ENCODE peak calls at places on chromosomes 4 and X, in eight cellular contexts. P is amniotic epithelial cell; A is hypothalamus; Q is NCI-H1092 treated with DMSO at 0.1 percent for 48 hours; U is neuronal stem cell; S is COR-L47; C is HT-29; G is stimulated activated CD8-positive, alpha-beta memory T cell treated with anti-CD3 and anti-CD28 coated beads, Interleukin-7, amount 100 ng/mL, for 4 hours. F is an unnamed sample.

GRCh38 chrX:96480081-96480480 is 204.6 kb upstream of the DIAPH2 start:
- DNase-seq in S (no peak), U (no peak), G (no peak), C (no peak), A (no peak), P (peak), Q (no peak), F (no peak)

GRCh38 chrX:119573840-119574393 is 446 bp upstream of the UBE2A start:
- DNase-seq in G (no peak), U (no peak), A (no peak), P (peak), S (no peak), Q (no peak), C (peak), F (no peak)

GRCh38 chrX:63426519-63426918 is 75.4 kb upstream of the SPIN4 start:
- DNase-seq in Q (no peak), S (no peak), P (no peak), C (no peak), U (no peak), A (no peak), G (no peak), F (no peak)

GRCh38 chr4:185534850-185535761 is at the start of gene PDLIM3:
- DNase-seq in A (peak), S (peak), G (no peak), P (no peak), C (no peak), U (peak), Q (peak), F (peak)

GRCh38 chr4:99395595-99396364 is 39.4 kb downstream of the ADH7 start:
- DNase-seq in S (no peak), Q (no peak), P (peak), G (no peak), A (no peak), U (no peak), C (no peak), F (no peak)

GRCh38 chrX:15471016-15471415 is 22.1 kb downstream of the PIR start:
- DNase-seq in P (peak), Q (peak), C (peak), S (peak), A (peak), U (no peak), G (peak), F (no peak)

GRCh38 chr4:141066690-141067089 is 66.6 kb downstream of the RNF150 start:
- DNase-seq in U (no peak), S (no peak), G (no peak), P (no peak), A (no peak), C (no peak), Q (no peak), F (no peak)

GRCh38 chrX:30904186-30904585 is 15.1 kb upstream of the TAB3 start:
- DNase-seq in A (no peak), U (no peak), P (no peak), C (no peak), S (no peak), Q (no peak), G (no peak), F (no peak)

GRCh38 chrX:103733017-103733416 is 22.3 kb downstream of the TMEM31 start:
- DNase-seq in U (no peak), P (no peak), G (no peak), Q (no peak), A (no peak), S (no peak), C (no peak), F (no peak)

GRCh38 chrX:139738581-139738980 is 30.6 kb upstream of the MCF2 start:
- DNase-seq in S (no peak), Q (no peak), A (no peak), C (no peak), P (no peak), U (no peak), G (no peak), F (peak)

GRCh38 chrX:42695800-42696358 is 82.1 kb downstream of the PPP1R2C start:
- DNase-seq in P (no peak), G (no peak), U (no peak), A (no peak), Q (no peak), S (no peak), C (no peak), F (no peak)

GRCh38 chrX:7372843-7373525 is 225.0 kb upstream of the PUDP start:
- DNase-seq in A (no peak), S (no peak), C (no peak), Q (no peak), P (peak), G (no peak), U (no peak), F (no peak)

GRCh38 chr4:185424905-185425599 is 712 bp downstream of the UFSP2 start:
- DNase-seq in P (no peak), G (no peak), U (no peak), Q (no peak), C (peak), A (no peak), S (peak), F (no peak)

GRCh38 chrX:12370444-12371089 is 232.3 kb downstream of the FRMPD4 start:
- DNase-seq in P (peak), A (no peak), U (no peak), C (no peak), G (no peak), Q (no peak), S (no peak), F (no peak)

GRCh38 chr4:186954506-186954905 is 230.8 kb upstream of the FAT1 start:
- DNase-seq in A (no peak), U (no peak), C (no peak), G (no peak), S (no peak), P (no peak), Q (no peak), F (no peak)

GRCh38 chr4:140637836-140638235 is 69.1 kb upstream of the UCP1 start:
- DNase-seq in Q (peak), G (no peak), A (no peak), P (no peak), S (peak), U (no peak), C (peak), F (peak)

GRCh38 chr4:61445374-61446063 is 245.4 kb downstream of the ADGRL3 start:
- DNase-seq in C (no peak), P (no peak), G (no peak), A (no peak), S (peak), U (no peak), Q (peak), F (peak)

GRCh38 chr4:67624939-67625338 is 66.4 kb downstream of the STAP1 start:
- DNase-seq in U (no peak), P (peak), A (no peak), C (no peak), S (no peak), G (no peak), Q (peak), F (no peak)

GRCh38 chr4:173522160-173522873 is 7.7 kb downstream of the HAND2 start:
- DNase-seq in S (no peak), G (no peak), U (no peak), P (peak), C (no peak), Q (peak), A (no peak), F (no peak)

GRCh38 chr4:119081943-119082342 is 53.7 kb upstream of the MYOZ2 start:
- DNase-seq in U (no peak), C (no peak), S (no peak), Q (no peak), G (no peak), P (no peak), A (no peak), F (no peak)

GRCh38 chr4:130210871-130211270 is 1114.9 kb downstream of the C4orf33 start:
- DNase-seq in P (peak), G (no peak), S (peak), A (no peak), U (no peak), Q (peak), C (no peak), F (no peak)

GRCh38 chrX:133415276-133416105 is at the start of gene GPC4:
- DNase-seq in P (no peak), A (peak), U (peak), Q (no peak), S (no peak), G (no peak), C (peak), F (peak)

GRCh38 chrX:11965436-11965835 is 172.8 kb upstream of the FRMPD4 start:
- DNase-seq in Q (no peak), A (no peak), G (no peak), P (no peak), S (no peak), C (no peak), U (no peak), F (no peak)

GRCh38 chrX:118807151-118808017 is 16.2 kb upstream of the ZCCHC12 start:
- DNase-seq in A (no peak), G (no peak), S (peak), U (peak), P (peak), C (peak), Q (peak), F (no peak)

GRCh38 chrX:72569786-72570185 is 2.9 kb downstream of the HDAC8 start:
- DNase-seq in C (peak), Q (no peak), G (no peak), S (no peak), U (no peak), P (peak), A (no peak), F (no peak)

GRCh38 chrX:108947205-108947604 is 210.8 kb upstream of the IRS4 start:
- DNase-seq in P (no peak), C (no peak), A (no peak), G (no peak), S (no peak), U (no peak), Q (no peak), F (no peak)

GRCh38 chr4:85860066-85860465 is 385.1 kb downstream of the ARHGAP24 start:
- DNase-seq in Q (no peak), P (peak), C (no peak), U (no peak), S (no peak), A (no peak), G (no peak), F (no peak)

GRCh38 chrX:16640823-16641222 is 9.1 kb upstream of the S100G start:
- DNase-seq in Q (no peak), P (no peak), G (no peak), S (no peak), A (no peak), U (no peak), C (no peak), F (no peak)

GRCh38 chr4:138090918-138091659 is 151.1 kb downstream of the SLC7A11 start:
- DNase-seq in G (no peak), U (no peak), S (no peak), P (no peak), C (no peak), Q (no peak), A (no peak), F (no peak)

GRCh38 chrX:9681422-9681821 is 84.2 kb downstream of the GPR143 start:
- DNase-seq in U (no peak), A (no peak), C (no peak), Q (no peak), S (no peak), G (no peak), P (peak), F (no peak)

GRCh38 chrX:36867143-36867542 is 141.0 kb upstream of the FAM47C start:
- DNase-seq in U (peak), P (peak), G (no peak), Q (peak), S (peak), C (peak), A (no peak), F (peak)

GRCh38 chr4:22692736-22693135 is at the start of gene GBA3:
- DNase-seq in C (no peak), G (no peak), Q (peak), A (no peak), S (no peak), U (no peak), P (no peak), F (no peak)

GRCh38 chr4:81963005-81963404 is 410.8 kb downstream of the HNRNPD start:
- DNase-seq in A (no peak), P (no peak), S (no peak), U (no peak), G (no peak), Q (no peak), C (no peak), F (no peak)

GRCh38 chr4:2079926-2080325 is 20.8 kb downstream of the NAT8L start:
- DNase-seq in C (no peak), U (no peak), P (no peak), A (no peak), Q (no peak), S (no peak), G (no peak), F (no peak)

GRCh38 chr4:2925496-2925895 is 37.7 kb downstream of the NOP14 start:
- DNase-seq in A (no peak), G (no peak), P (no peak), U (no peak), Q (no peak), C (no peak), S (no peak), F (no peak)

F was measured in NCI-H2029.